ENCODE peak calls at places on chromosomes 5 and 9, in five cellular contexts. C is Calu3, W is GM13977, P is GM12865, O is epithelial cell of esophagus. L is an unnamed sample.

GRCh38 chr5:168765220-168766037 is 186.3 kb upstream of the PANK3 start:
- DNase-seq in C (no peak), W (no peak), P (no peak), O (no peak), L (no peak)

GRCh38 chr5:127025507-127025906 is 4.9 kb downstream of the MARCHF3 start:
- DNase-seq in C (no peak), W (no peak), P (no peak), O (no peak), L (no peak)

GRCh38 chr9:78023003-78023741 is 8.4 kb downstream of the GNAQ start:
- DNase-seq in C (peak), W (no peak), P (no peak), O (peak), L (no peak)

GRCh38 chr9:13095056-13095455 is 184.4 kb downstream of the MPDZ start:
- DNase-seq in C (no peak), W (no peak), P (no peak), O (peak), L (no peak)

GRCh38 chr5:110050640-110051345 is 361.1 kb downstream of the MAN2A1 start:
- DNase-seq in C (no peak), W (no peak), P (no peak), O (no peak), L (no peak)

GRCh38 chr5:130710596-130710995 is 454.5 kb downstream of the HINT1 start:
- DNase-seq in C (peak), W (no peak), P (no peak), O (peak), L (no peak)

GRCh38 chr9:16385590-16386578 is 484.6 kb downstream of the BNC2 start:
- DNase-seq in C (no peak), W (no peak), P (no peak), O (peak), L (no peak)

GRCh38 chr5:81450940-81451339 is 57.0 kb upstream of the ACOT12 start:
- DNase-seq in C (no peak), W (no peak), P (no peak), O (peak), L (no peak)

GRCh38 chr5:139696894-139697658 is 48.9 kb downstream of the CXXC5 start:
- DNase-seq in C (peak), W (peak), P (no peak), O (peak), L (peak)

GRCh38 chr9:33884856-33885701 is 68.1 kb downstream of the UBE2R2 start:
- DNase-seq in C (peak), W (no peak), P (no peak), O (peak), L (no peak)

GRCh38 chr5:87154191-87154590 is 113.5 kb upstream of the RASA1 start:
- DNase-seq in C (no peak), W (no peak), P (no peak), O (no peak), L (no peak)

GRCh38 chr9:18989865-18990264 is 43.1 kb downstream of the SAXO1 start:
- DNase-seq in C (no peak), W (no peak), P (no peak), O (no peak), L (no peak)

GRCh38 chr9:21454149-21454548 is 13.9 kb downstream of the IFNA1 start:
- DNase-seq in C (no peak), W (no peak), P (no peak), O (peak), L (no peak)

GRCh38 chr9:127049581-127049980 is 72.9 kb downstream of the ANGPTL2 start:
- DNase-seq in C (no peak), W (no peak), P (no peak), O (no peak), L (no peak)

GRCh38 chr5:39648539-39649200 is 223.9 kb upstream of the DAB2 start:
- DNase-seq in C (peak), W (no peak), P (peak), O (peak), L (no peak)

GRCh38 chr9:100428871-100429654 is 2.1 kb downstream of the MSANTD3 start:
- DNase-seq in C (peak), W (no peak), P (peak), O (peak), L (no peak)

GRCh38 chr5:134577022-134577795 is 51.7 kb downstream of the JADE2 start:
- DNase-seq in C (peak), W (no peak), P (no peak), O (peak), L (no peak)

GRCh38 chr5:168056499-168057182 is 234.8 kb upstream of the WWC1 start:
- DNase-seq in C (no peak), W (no peak), P (no peak), O (peak), L (no peak)

GRCh38 chr5:153744751-153745150 is 254.3 kb downstream of the GRIA1 start:
- DNase-seq in C (no peak), W (no peak), P (no peak), O (no peak), L (no peak)

GRCh38 chr5:158783382-158783781 is 316.3 kb downstream of the EBF1 start:
- DNase-seq in C (no peak), W (no peak), P (no peak), O (no peak), L (no peak)

GRCh38 chr9:78326564-78326963 is 29.6 kb downstream of the PSAT1 start:
- DNase-seq in C (no peak), W (no peak), P (no peak), O (no peak), L (no peak)

GRCh38 chr9:129368458-129368978 is 190.5 kb upstream of the IER5L start:
- DNase-seq in C (no peak), W (no peak), P (no peak), O (no peak), L (no peak)

GRCh38 chr9:129270903-129271431 is 92.9 kb upstream of the IER5L start:
- DNase-seq in C (no peak), W (peak), P (peak), O (no peak), L (peak)

GRCh38 chr5:152335461-152335860 is 69.6 kb downstream of the NMUR2 start:
- DNase-seq in C (no peak), W (no peak), P (no peak), O (no peak), L (no peak)

GRCh38 chr5:136077046-136077445 is 48.3 kb downstream of the TGFBI start:
- DNase-seq in C (no peak), W (no peak), P (no peak), O (no peak), L (no peak)

GRCh38 chr9:116471093-116471906 is 215.8 kb upstream of the TRIM32 start:
- DNase-seq in C (no peak), W (no peak), P (no peak), O (no peak), L (no peak)
- TF ChIP-seq CTCF in C (no peak), W (no peak), P (no peak), O (no peak), L (no peak)

GRCh38 chr9:93613174-93613573 is 36.8 kb downstream of the PHF2 start:
- DNase-seq in C (no peak), W (no peak), P (no peak), O (no peak), L (no peak)
- TF ChIP-seq CTCF in C (no peak), W (no peak), P (no peak), O (no peak), L (no peak)

GRCh38 chr5:54518146-54519082 is 855 bp downstream of the SNX18 start:
- DNase-seq in C (peak), W (peak), P (peak), O (peak), L (peak)
- TF ChIP-seq CTCF in C (no peak), W (peak), P (no peak), O (no peak), L (no peak)

DNA sequence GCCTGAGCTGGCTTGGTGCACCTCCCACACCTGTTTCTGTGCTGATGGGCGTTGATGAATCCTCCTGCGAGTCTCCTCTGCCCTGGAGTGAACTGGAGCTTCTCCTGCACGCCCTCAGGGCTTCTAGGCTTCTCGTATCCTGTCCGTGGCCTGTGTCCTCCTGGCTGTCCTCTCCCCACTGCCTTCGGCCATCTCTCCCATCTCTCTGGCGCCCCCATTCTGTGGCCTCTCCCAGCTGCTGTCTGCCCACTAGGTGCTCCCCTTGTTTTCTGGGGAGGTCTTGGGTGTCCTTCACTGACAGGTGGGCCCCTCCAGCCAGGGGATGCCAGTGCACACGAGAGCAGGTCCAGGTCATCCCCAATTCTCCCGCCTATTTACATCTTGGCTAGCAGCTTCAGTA is 28.8 kb downstream of the AHRR start:
- DNase-seq in C (no peak), W (peak), P (no peak), O (no peak), L (no peak)
- TF ChIP-seq CTCF in C (peak), W (peak), P (no peak), O (no peak), L (peak)

GRCh38 chr5:89128930-89129625 is 246.1 kb upstream of the MEF2C start:
- DNase-seq in C (no peak), W (no peak), P (no peak), O (no peak), L (no peak)

GRCh38 chr5:89133129-89133528 is 250.1 kb upstream of the MEF2C start:
- DNase-seq in C (no peak), W (no peak), P (no peak), O (no peak), L (no peak)

GRCh38 chr5:89128097-89128496 is 245.1 kb upstream of the MEF2C start:
- DNase-seq in C (no peak), W (no peak), P (peak), O (peak), L (no peak)

DNA sequence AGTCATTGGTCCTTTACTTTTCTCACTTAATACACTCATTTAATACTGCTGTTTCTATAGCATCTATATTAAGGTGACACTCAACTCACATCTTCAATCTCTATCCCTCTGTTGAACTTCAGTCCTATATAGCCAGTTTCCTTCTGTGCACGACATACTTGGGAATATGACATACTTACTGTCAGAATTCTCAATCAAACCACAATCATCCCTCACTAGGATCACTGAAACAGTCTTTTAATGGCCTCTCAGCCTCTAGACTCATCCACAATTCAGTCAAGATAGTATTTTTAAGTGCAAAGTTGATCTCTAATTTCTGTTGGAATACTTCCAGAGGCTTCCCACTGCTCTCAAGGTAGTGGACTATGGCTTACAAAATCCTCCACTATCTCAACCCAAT is 251.0 kb upstream of the MEF2C start:
- DNase-seq in C (no peak), W (no peak), P (no peak), O (no peak), L (no peak)
- TF ChIP-seq CTCF in C (no peak), W (no peak), P (no peak), O (no peak), L (no peak)

GRCh38 chr9:128174062-128174461 is 14.0 kb downstream of the BBLN start:
- DNase-seq in C (no peak), W (no peak), P (no peak), O (no peak), L (no peak)

GRCh38 chr9:128178806-128179431 is 12.5 kb downstream of the CIZ1 start:
- DNase-seq in C (no peak), W (no peak), P (no peak), O (no peak), L (no peak)

GRCh38 chr9:128180001-128180400 is 11.4 kb downstream of the CIZ1 start:
- DNase-seq in C (no peak), W (no peak), P (no peak), O (no peak), L (no peak)

GRCh38 chr9:128175102-128175563 is 15.1 kb downstream of the BBLN start:
- DNase-seq in C (no peak), W (no peak), P (no peak), O (no peak), L (no peak)

GRCh38 chr9:128175743-128176142 is 15.6 kb downstream of the CIZ1 start:
- DNase-seq in C (no peak), W (no peak), P (no peak), O (no peak), L (no peak)
- TF ChIP-seq CTCF in C (no peak), W (no peak), P (no peak), O (no peak), L (no peak)